ENCODE peak calls at places on chromosomes 13 and 19, in ten cellular contexts. One of them, this sample, is unnamed.

GRCh38 chr13:28145049-28145448 is 6.7 kb downstream of the PAN3 start:
- DNase-seq in naive thymus-derived CD4-positive, alpha-beta T cell: no peak
- DNase-seq in T-helper 9 cell: no peak
- DNase-seq in A549: no peak
- DNase-seq in activated T-cell treated with anti-CD3 and anti-CD28 coated beads, Interleukin-2, amount 50 U/mL, for 72 hours: no peak
- DNase-seq in uterus: no peak
- DNase-seq in heart left ventricle: no peak
- DNase-seq in activated gamma-delta T cell treated with Interleukin-2 at 50 U/mL for 16 hours: no peak
- DNase-seq in RPMI8226: no peak
- DNase-seq in LoVo: no peak
- DNase-seq in this sample: no peak

GRCh38 chr19:45130236-45130635 is 30.5 kb downstream of the NKPD1 start:
- DNase-seq in naive thymus-derived CD4-positive, alpha-beta T cell: no peak
- DNase-seq in T-helper 9 cell: no peak
- DNase-seq in A549: no peak
- DNase-seq in activated T-cell treated with anti-CD3 and anti-CD28 coated beads, Interleukin-2, amount 50 U/mL, for 72 hours: no peak
- DNase-seq in uterus: no peak
- DNase-seq in heart left ventricle: no peak
- DNase-seq in activated gamma-delta T cell treated with Interleukin-2 at 50 U/mL for 16 hours: no peak
- DNase-seq in RPMI8226: no peak
- DNase-seq in LoVo: no peak
- DNase-seq in this sample: no peak

GRCh38 chr19:31349160-31349881 is at the start of gene TSHZ3:
- DNase-seq in naive thymus-derived CD4-positive, alpha-beta T cell: no peak
- DNase-seq in T-helper 9 cell: no peak
- DNase-seq in A549: peak
- DNase-seq in activated T-cell treated with anti-CD3 and anti-CD28 coated beads, Interleukin-2, amount 50 U/mL, for 72 hours: peak
- DNase-seq in uterus: peak
- DNase-seq in heart left ventricle: peak
- DNase-seq in activated gamma-delta T cell treated with Interleukin-2 at 50 U/mL for 16 hours: no peak
- DNase-seq in RPMI8226: no peak
- DNase-seq in LoVo: no peak
- DNase-seq in this sample: peak

GRCh38 chr19:44875666-44876418 is 15.2 kb upstream of the TOMM40 start:
- DNase-seq in naive thymus-derived CD4-positive, alpha-beta T cell: no peak
- DNase-seq in T-helper 9 cell: no peak
- DNase-seq in A549: no peak
- DNase-seq in activated T-cell treated with anti-CD3 and anti-CD28 coated beads, Interleukin-2, amount 50 U/mL, for 72 hours: no peak
- DNase-seq in uterus: no peak
- DNase-seq in heart left ventricle: peak
- DNase-seq in activated gamma-delta T cell treated with Interleukin-2 at 50 U/mL for 16 hours: no peak
- DNase-seq in RPMI8226: no peak
- DNase-seq in LoVo: no peak
- DNase-seq in this sample: no peak

GRCh38 chr13:44840131-44840530 is 149.1 kb downstream of the NUFIP1 start:
- DNase-seq in naive thymus-derived CD4-positive, alpha-beta T cell: no peak
- DNase-seq in T-helper 9 cell: no peak
- DNase-seq in A549: no peak
- DNase-seq in activated T-cell treated with anti-CD3 and anti-CD28 coated beads, Interleukin-2, amount 50 U/mL, for 72 hours: no peak
- DNase-seq in uterus: no peak
- DNase-seq in heart left ventricle: no peak
- DNase-seq in activated gamma-delta T cell treated with Interleukin-2 at 50 U/mL for 16 hours: no peak
- DNase-seq in RPMI8226: no peak
- DNase-seq in LoVo: no peak
- DNase-seq in this sample: no peak

GRCh38 chr13:96091932-96092253 is 2.0 kb downstream of the HS6ST3 start:
- DNase-seq in naive thymus-derived CD4-positive, alpha-beta T cell: no peak
- DNase-seq in T-helper 9 cell: no peak
- DNase-seq in A549: no peak
- DNase-seq in activated T-cell treated with anti-CD3 and anti-CD28 coated beads, Interleukin-2, amount 50 U/mL, for 72 hours: no peak
- DNase-seq in uterus: no peak
- DNase-seq in heart left ventricle: no peak
- DNase-seq in activated gamma-delta T cell treated with Interleukin-2 at 50 U/mL for 16 hours: no peak
- DNase-seq in RPMI8226: no peak
- DNase-seq in LoVo: no peak
- DNase-seq in this sample: no peak

GRCh38 chr13:74251778-74252519 is 117.7 kb upstream of the KLF12 start:
- DNase-seq in naive thymus-derived CD4-positive, alpha-beta T cell: no peak
- DNase-seq in T-helper 9 cell: no peak
- DNase-seq in A549: no peak
- DNase-seq in activated T-cell treated with anti-CD3 and anti-CD28 coated beads, Interleukin-2, amount 50 U/mL, for 72 hours: no peak
- DNase-seq in uterus: no peak
- DNase-seq in heart left ventricle: no peak
- DNase-seq in activated gamma-delta T cell treated with Interleukin-2 at 50 U/mL for 16 hours: peak
- DNase-seq in RPMI8226: no peak
- DNase-seq in LoVo: no peak
- DNase-seq in this sample: no peak

GRCh38 chr19:42412223-42412622 is 15.0 kb downstream of the LIPE start:
- DNase-seq in naive thymus-derived CD4-positive, alpha-beta T cell: no peak
- DNase-seq in T-helper 9 cell: no peak
- DNase-seq in A549: no peak
- DNase-seq in activated T-cell treated with anti-CD3 and anti-CD28 coated beads, Interleukin-2, amount 50 U/mL, for 72 hours: no peak
- DNase-seq in uterus: no peak
- DNase-seq in heart left ventricle: peak
- DNase-seq in activated gamma-delta T cell treated with Interleukin-2 at 50 U/mL for 16 hours: no peak
- DNase-seq in RPMI8226: no peak
- DNase-seq in LoVo: no peak
- DNase-seq in this sample: no peak